ENCODE peak calls at places on chromosomes 2 and 18, in four cellular contexts. One of them, this sample, is unnamed.

GRCh38 chr2:38037757-38038615 is 38.0 kb downstream of the CYP1B1 start:
- DNase-seq in DND-41: no peak
- DNase-seq in cardiac muscle cell: peak
- DNase-seq in A549: no peak
- DNase-seq in this sample: no peak

GRCh38 chr2:10844083-10844482 is 31.5 kb upstream of the PDIA6 start:
- DNase-seq in DND-41: no peak
- DNase-seq in cardiac muscle cell: peak
- DNase-seq in A549: peak
- DNase-seq in this sample: peak

GRCh38 chr18:59911600-59911999 is 11.8 kb downstream of the PMAIP1 start:
- DNase-seq in DND-41: no peak
- DNase-seq in cardiac muscle cell: no peak
- DNase-seq in A549: no peak
- DNase-seq in this sample: peak

GRCh38 chr2:199144036-199144435 is 313.7 kb downstream of the SATB2 start:
- DNase-seq in DND-41: no peak
- DNase-seq in cardiac muscle cell: no peak
- DNase-seq in A549: no peak
- DNase-seq in this sample: no peak

GRCh38 chr2:133495226-133495625 is 73.0 kb downstream of the NCKAP5 start:
- DNase-seq in DND-41: no peak
- DNase-seq in cardiac muscle cell: no peak
- DNase-seq in A549: no peak
- DNase-seq in this sample: no peak

GRCh38 chr2:191637182-191638078 is 40.5 kb upstream of the NABP1 start:
- DNase-seq in DND-41: peak
- DNase-seq in cardiac muscle cell: no peak
- DNase-seq in A549: peak
- DNase-seq in this sample: peak

GRCh38 chr2:101728865-101729264 is 31.4 kb downstream of the MAP4K4 start:
- DNase-seq in DND-41: no peak
- DNase-seq in cardiac muscle cell: no peak
- DNase-seq in A549: no peak
- DNase-seq in this sample: no peak

GRCh38 chr2:128377071-128377910 is 58.6 kb upstream of the HS6ST1 start:
- DNase-seq in DND-41: no peak
- DNase-seq in cardiac muscle cell: no peak
- DNase-seq in A549: no peak
- DNase-seq in this sample: no peak

GRCh38 chr2:197628043-197628500 is 47.3 kb downstream of the RFTN2 start:
- DNase-seq in DND-41: no peak
- DNase-seq in cardiac muscle cell: peak
- DNase-seq in A549: no peak
- DNase-seq in this sample: no peak

GRCh38 chr2:24771905-24772586 is 21.1 kb downstream of the PTRHD1 start:
- DNase-seq in DND-41: no peak
- DNase-seq in cardiac muscle cell: no peak
- DNase-seq in A549: no peak
- DNase-seq in this sample: no peak

GRCh38 chr2:193141-193552 is 70.7 kb downstream of the SH3YL1 start:
- DNase-seq in DND-41: no peak
- DNase-seq in cardiac muscle cell: no peak
- DNase-seq in A549: no peak
- DNase-seq in this sample: no peak

GRCh38 chr2:28608061-28608828 is 112.4 kb downstream of the PLB1 start:
- DNase-seq in DND-41: no peak
- DNase-seq in cardiac muscle cell: peak
- DNase-seq in A549: no peak
- DNase-seq in this sample: no peak

GRCh38 chr2:28603821-28604220 is 108.0 kb downstream of the PLB1 start:
- DNase-seq in DND-41: no peak
- DNase-seq in cardiac muscle cell: no peak
- DNase-seq in A549: no peak
- DNase-seq in this sample: no peak

GRCh38 chr2:28604284-28604843 is 108.5 kb downstream of the PLB1 start:
- DNase-seq in DND-41: no peak
- DNase-seq in cardiac muscle cell: no peak
- DNase-seq in A549: no peak
- DNase-seq in this sample: no peak

GRCh38 chr2:28608829-28609400 is 113.1 kb downstream of the PLB1 start:
- DNase-seq in DND-41: no peak
- DNase-seq in cardiac muscle cell: no peak
- DNase-seq in A549: no peak
- DNase-seq in this sample: no peak

GRCh38 chr2:28606986-28607441 is 111.2 kb downstream of the PLB1 start:
- DNase-seq in DND-41: no peak
- DNase-seq in cardiac muscle cell: peak
- DNase-seq in A549: peak
- DNase-seq in this sample: no peak
- TF ChIP-seq CTCF in DND-41: peak
- TF ChIP-seq CTCF in cardiac muscle cell: no peak
- TF ChIP-seq CTCF in A549: peak
- TF ChIP-seq CTCF in this sample: no peak

DNA sequence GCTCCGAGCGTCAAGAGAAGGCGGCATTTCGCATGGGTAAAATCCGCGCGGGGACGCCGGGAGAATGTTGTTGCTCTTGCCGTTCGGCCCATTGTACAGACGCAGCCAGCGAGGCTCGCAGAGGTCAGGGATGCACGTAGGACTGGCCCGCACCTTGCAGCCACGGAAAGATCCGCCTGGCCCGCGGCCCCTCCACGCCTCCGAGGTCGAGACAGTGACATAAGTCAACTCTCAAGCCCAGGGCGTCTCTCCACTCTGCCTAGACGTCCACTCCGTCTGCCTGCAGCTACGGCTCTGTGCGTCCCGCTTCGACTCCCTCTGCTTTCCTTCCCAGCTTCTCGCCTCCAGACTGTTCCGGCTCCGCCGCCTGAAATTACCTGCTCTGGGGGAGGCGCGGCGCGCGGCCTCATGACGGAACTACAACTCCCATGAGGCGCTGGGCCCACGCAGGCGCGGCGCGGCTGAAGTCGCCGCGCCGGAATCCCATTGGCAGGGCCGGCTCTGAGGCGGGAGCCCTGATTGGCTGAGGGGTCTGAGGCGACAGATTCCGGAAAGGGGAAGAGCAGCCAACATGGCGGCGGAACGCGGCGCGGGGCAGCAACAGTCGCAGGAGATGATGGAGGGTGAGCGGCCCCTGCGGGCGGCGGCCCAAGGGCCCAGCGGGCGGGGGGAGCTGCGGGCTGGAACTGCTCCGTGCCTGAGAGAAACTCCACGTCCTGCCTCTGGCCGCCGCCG is at the start of gene PPP1R7:
- DNase-seq in DND-41: peak
- DNase-seq in cardiac muscle cell: peak
- DNase-seq in A549: peak
- DNase-seq in this sample: peak
- TF ChIP-seq CTCF in DND-41: peak
- TF ChIP-seq CTCF in cardiac muscle cell: no peak
- TF ChIP-seq CTCF in A549: no peak
- TF ChIP-seq CTCF in this sample: no peak

GRCh38 chr2:217102941-217103340 is 243.1 kb upstream of the TNP1 start:
- DNase-seq in DND-41: no peak
- DNase-seq in cardiac muscle cell: no peak
- DNase-seq in A549: no peak
- DNase-seq in this sample: no peak
- TF ChIP-seq CTCF in DND-41: no peak
- TF ChIP-seq CTCF in cardiac muscle cell: no peak
- TF ChIP-seq CTCF in A549: no peak
- TF ChIP-seq CTCF in this sample: no peak

GRCh38 chr18:6950641-6951040 is 167.0 kb downstream of the LAMA1 start:
- DNase-seq in DND-41: no peak
- DNase-seq in cardiac muscle cell: no peak
- DNase-seq in A549: no peak
- DNase-seq in this sample: no peak
- TF ChIP-seq CTCF in DND-41: no peak
- TF ChIP-seq CTCF in cardiac muscle cell: no peak
- TF ChIP-seq CTCF in A549: no peak
- TF ChIP-seq CTCF in this sample: no peak

GRCh38 chr2:85914916-85915315 is 26.1 kb upstream of the ST3GAL5 start:
- DNase-seq in DND-41: no peak
- DNase-seq in cardiac muscle cell: no peak
- DNase-seq in A549: no peak
- DNase-seq in this sample: no peak

GRCh38 chr2:85915606-85916303 is 27.0 kb upstream of the ST3GAL5 start:
- DNase-seq in DND-41: no peak
- DNase-seq in cardiac muscle cell: no peak
- DNase-seq in A549: no peak
- DNase-seq in this sample: no peak

GRCh38 chr2:85920810-85921545 is 32.2 kb upstream of the ST3GAL5 start:
- DNase-seq in DND-41: no peak
- DNase-seq in cardiac muscle cell: no peak
- DNase-seq in A549: peak
- DNase-seq in this sample: peak

GRCh38 chr2:85921659-85922058 is 32.9 kb upstream of the ST3GAL5 start:
- DNase-seq in DND-41: no peak
- DNase-seq in cardiac muscle cell: no peak
- DNase-seq in A549: no peak
- DNase-seq in this sample: no peak

GRCh38 chr2:85917887-85918795 is 29.4 kb upstream of the ST3GAL5 start:
- DNase-seq in DND-41: no peak
- DNase-seq in cardiac muscle cell: no peak
- DNase-seq in A549: peak
- DNase-seq in this sample: peak
- TF ChIP-seq CTCF in DND-41: no peak
- TF ChIP-seq CTCF in cardiac muscle cell: no peak
- TF ChIP-seq CTCF in A549: no peak
- TF ChIP-seq CTCF in this sample: no peak

GRCh38 chr2:23622466-23622865 is 237.5 kb downstream of the KLHL29 start:
- DNase-seq in DND-41: no peak
- DNase-seq in cardiac muscle cell: no peak
- DNase-seq in A549: no peak
- DNase-seq in this sample: no peak

GRCh38 chr2:23624915-23625314 is 239.9 kb downstream of the KLHL29 start:
- DNase-seq in DND-41: no peak
- DNase-seq in cardiac muscle cell: no peak
- DNase-seq in A549: no peak
- DNase-seq in this sample: no peak

GRCh38 chr2:23625726-23626125 is 240.7 kb downstream of the KLHL29 start:
- DNase-seq in DND-41: no peak
- DNase-seq in cardiac muscle cell: no peak
- DNase-seq in A549: no peak
- DNase-seq in this sample: no peak

GRCh38 chr2:23622966-23623665 is 238.1 kb downstream of the KLHL29 start:
- DNase-seq in DND-41: no peak
- DNase-seq in cardiac muscle cell: no peak
- DNase-seq in A549: no peak
- DNase-seq in this sample: no peak

DNA sequence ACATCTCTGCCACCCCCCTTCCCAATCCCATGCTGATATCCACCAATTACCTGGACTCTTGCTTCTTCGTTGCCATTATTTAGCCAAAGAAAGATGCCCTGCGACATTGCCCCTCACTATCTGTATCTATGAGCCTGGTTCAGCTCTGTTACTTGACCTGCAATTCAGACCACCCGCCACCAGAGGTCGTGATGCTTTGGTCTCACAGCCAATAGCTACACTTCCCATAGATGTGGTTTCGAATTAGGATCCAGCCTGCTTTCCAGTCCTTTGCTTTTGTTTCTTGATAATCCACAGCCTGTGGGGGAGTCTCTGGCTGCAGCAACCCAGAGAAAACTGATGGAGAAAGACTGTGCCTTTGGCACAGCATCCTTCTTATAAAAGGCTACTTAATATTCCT is 239.4 kb downstream of the KLHL29 start:
- DNase-seq in DND-41: peak
- DNase-seq in cardiac muscle cell: no peak
- DNase-seq in A549: peak
- DNase-seq in this sample: peak
- TF ChIP-seq CTCF in DND-41: peak
- TF ChIP-seq CTCF in cardiac muscle cell: peak
- TF ChIP-seq CTCF in A549: peak
- TF ChIP-seq CTCF in this sample: peak

DNA sequence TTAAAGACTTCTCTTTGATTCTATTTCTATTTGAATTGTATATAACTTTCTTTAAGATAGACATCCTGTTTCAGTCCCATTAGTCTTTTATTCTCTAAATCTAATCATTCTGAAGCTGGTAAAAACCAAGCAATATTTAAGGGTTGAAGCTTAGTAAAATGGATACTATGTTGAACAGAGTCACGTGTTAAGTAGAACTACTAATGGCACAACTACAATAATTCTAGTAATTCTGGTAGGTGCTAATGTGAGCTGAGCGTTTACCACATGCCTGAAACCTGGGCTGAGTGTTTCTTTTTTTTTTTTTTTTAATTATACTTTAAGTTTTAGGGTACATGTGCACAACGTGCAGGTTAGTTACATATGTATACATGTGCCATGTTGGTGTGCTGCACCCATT is 8.9 kb upstream of the AFF3 start:
- DNase-seq in DND-41: no peak
- DNase-seq in cardiac muscle cell: no peak
- DNase-seq in A549: no peak
- DNase-seq in this sample: no peak
- TF ChIP-seq CTCF in DND-41: no peak
- TF ChIP-seq CTCF in cardiac muscle cell: no peak
- TF ChIP-seq CTCF in A549: no peak
- TF ChIP-seq CTCF in this sample: no peak

GRCh38 chr2:106596844-106597243 is 109.7 kb downstream of the CD8B2 start:
- DNase-seq in DND-41: no peak
- DNase-seq in cardiac muscle cell: no peak
- DNase-seq in A549: peak
- DNase-seq in this sample: no peak
- TF ChIP-seq CTCF in DND-41: peak
- TF ChIP-seq CTCF in cardiac muscle cell: peak
- TF ChIP-seq CTCF in A549: peak
- TF ChIP-seq CTCF in this sample: peak

DNA sequence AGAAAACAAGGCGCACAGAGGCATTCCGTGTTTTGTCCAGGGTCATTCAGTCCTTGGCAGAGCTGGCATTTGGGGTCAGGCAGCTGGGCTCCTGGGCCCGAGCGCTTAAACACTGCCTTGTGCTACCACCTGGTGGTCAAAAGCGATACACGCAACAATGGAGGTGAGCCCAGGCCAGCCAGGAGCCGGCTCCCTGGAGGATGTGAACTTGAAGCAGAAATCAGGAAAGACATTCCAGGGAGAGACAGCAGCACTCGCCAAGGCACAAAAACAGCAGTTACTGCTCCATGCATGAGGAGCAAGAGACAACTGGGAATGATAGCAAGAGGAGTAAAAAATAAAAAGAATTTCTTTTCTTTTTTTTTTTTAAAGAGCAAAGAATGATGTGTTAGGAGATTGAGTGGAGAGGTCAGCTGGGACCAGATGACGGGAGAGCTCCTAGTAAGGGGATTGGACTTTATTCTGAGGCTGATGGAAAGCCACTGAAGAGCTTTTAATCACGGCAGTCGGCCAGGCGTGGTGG is 20.7 kb downstream of the SCYGR8 start:
- DNase-seq in DND-41: peak
- DNase-seq in cardiac muscle cell: peak
- DNase-seq in A549: peak
- DNase-seq in this sample: peak
- TF ChIP-seq CTCF in DND-41: peak
- TF ChIP-seq CTCF in cardiac muscle cell: peak
- TF ChIP-seq CTCF in A549: peak
- TF ChIP-seq CTCF in this sample: peak

This sample was measured in MCF 10A.